ENCODE peak calls at places on chromosome 9, in four cellular contexts. E is IMR-90, G is H9, M is H1. B is an unnamed sample.
A peak's percentile ranks its signal among the peaks of the same experiment; 100 is the strongest.

GRCh38 chr9:112006361-112007020 is 109.9 kb downstream of the UGCG start:
- DNase-seq in E (no peak), G (no peak), M (no peak), B (no peak)

GRCh38 chr9:137194909-137195308 is 5.6 kb downstream of the TPRN start:
- DNase-seq in E (no peak), M (no peak), G (no peak), B (no peak)

GRCh38 chr9:18317896-18318295 is 156.1 kb upstream of the ADAMTSL1 start:
- DNase-seq in M (no peak), G (no peak), E (peak; percentile 8), B (no peak)

GRCh38 chr9:120531683-120532300 is 48.2 kb downstream of the CDK5RAP2 start:
- DNase-seq in M (no peak), E (peak; percentile 32), G (peak; percentile 41), B (no peak)

GRCh38 chr9:76257224-76257794 is 136.9 kb downstream of the RFK start:
- DNase-seq in E (no peak), M (no peak), G (no peak), B (no peak)

GRCh38 chr9:88660611-88661010 is 125.6 kb downstream of the NXNL2 start:
- DNase-seq in G (peak; percentile 64), E (peak; percentile 43), M (peak; percentile 10), B (no peak)

GRCh38 chr9:124342946-124343485 is 72.2 kb downstream of the PSMB7 start:
- DNase-seq in E (peak; percentile 94), G (peak; percentile 55), M (no peak), B (peak; percentile 40)

GRCh38 chr9:800561-800960 is 40.9 kb upstream of the DMRT1 start:
- DNase-seq in M (no peak), G (no peak), E (no peak), B (no peak)

GRCh38 chr9:95073042-95073607 is 244.4 kb downstream of the FANCC start:
- DNase-seq in G (peak; percentile 73), E (no peak), M (no peak), B (no peak)

GRCh38 chr9:133714606-133715294 is 23.4 kb downstream of the SARDH start:
- DNase-seq in E (peak; percentile 84), M (no peak), G (peak; percentile 34), B (no peak)

GRCh38 chr9:134525841-134526797 is 115.5 kb upstream of the COL5A1 start:
- DNase-seq in G (no peak), E (no peak), M (no peak), B (no peak)

GRCh38 chr9:129319076-129319937 is 141.2 kb upstream of the IER5L start:
- DNase-seq in G (peak; percentile 20), M (no peak), E (no peak), B (no peak)

GRCh38 chr9:135501261-135502167 is 1.0 kb downstream of the MRPS2 start:
- DNase-seq in E (no peak), M (no peak), G (peak; percentile 55), B (no peak)

GRCh38 chr9:126114409-126114760 is 212.2 kb upstream of the MVB12B start:
- DNase-seq in M (no peak), E (no peak), G (peak; percentile 8), B (no peak)

GRCh38 chr9:124852121-124852828 is 985 bp upstream of the WDR38 start:
- DNase-seq in M (no peak), E (no peak), G (no peak), B (no peak)

GRCh38 chr9:113536483-113537226 is 73.1 kb downstream of the RGS3 start:
- DNase-seq in M (no peak), E (no peak), G (peak; percentile 47), B (peak; percentile 20)

GRCh38 chr9:110767559-110768063 is 99.0 kb downstream of the MUSK start:
- DNase-seq in M (no peak), G (no peak), E (peak; percentile 51), B (no peak)

GRCh38 chr9:73089304-73089985 is 62.2 kb upstream of the ANXA1 start:
- DNase-seq in M (no peak), E (no peak), G (no peak), B (no peak)

DNA sequence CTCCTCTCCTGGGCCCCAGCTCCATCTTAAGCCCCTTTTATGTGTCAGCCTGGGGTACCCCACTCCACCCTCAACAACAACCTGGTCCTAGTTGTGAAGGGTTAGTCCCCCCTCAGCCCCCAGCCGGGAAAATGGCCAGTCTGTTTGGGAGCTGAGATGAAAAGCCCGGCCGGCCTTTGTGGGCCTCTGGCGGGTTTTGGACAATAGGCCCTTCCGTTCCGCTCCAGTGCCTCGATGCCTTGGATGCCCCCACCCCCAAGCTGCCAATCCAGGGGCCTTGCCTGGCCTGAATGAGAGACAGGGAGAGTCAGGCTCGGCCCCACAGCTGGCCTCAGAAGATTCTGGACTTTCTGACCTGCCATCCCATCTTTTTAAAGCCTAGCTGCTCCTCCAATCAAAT is 9.2 kb downstream of the CNTFR start:
- DNase-seq in E (no peak), G (no peak), M (no peak), B (peak; percentile 86)
- H3K4ac ChIP-seq in E (no peak overlapping the region), G (no peak overlapping the region), M (no peak overlapping the region), B (no peak overlapping the region)

DNA sequence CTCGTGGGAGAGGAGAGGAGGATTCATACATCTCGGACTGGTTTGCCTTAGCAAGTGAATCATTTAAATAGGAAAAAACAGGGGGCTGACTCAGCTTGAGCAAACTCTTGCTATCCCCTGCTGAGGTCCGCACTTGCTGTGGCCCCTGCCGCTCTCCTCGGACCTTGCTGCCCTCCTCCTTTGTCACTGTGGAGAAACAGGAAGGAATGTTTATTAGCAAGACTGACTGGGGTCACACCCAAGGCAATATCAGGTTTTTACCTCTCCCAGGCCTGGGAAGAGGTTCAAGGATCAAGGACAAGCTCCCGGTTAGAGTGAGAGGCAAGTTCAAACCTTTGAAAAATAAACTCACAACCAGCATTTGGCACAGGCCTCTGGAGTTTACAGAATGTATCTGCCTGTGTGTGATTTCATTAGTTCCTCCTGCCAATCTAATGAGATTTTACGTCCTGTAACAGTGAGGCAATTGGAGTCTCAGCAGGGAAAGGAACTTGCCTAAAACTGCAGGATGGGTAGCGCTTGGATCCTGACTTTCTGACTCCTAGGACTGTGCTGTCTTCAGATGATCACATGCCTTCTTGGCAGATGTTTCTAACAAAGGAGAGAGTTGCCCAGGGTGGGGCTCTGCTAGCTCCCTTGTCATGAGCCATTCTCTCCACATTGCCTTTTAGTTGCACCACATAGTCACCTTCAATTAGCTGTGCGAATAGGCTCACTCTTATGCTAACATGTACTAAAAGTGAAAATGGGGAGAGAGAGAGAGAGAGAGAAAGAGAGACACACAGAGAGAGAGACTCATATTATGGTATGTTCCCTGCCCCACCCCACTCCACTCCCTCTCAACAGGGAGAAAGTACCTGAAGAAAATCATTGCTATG is 108.6 kb upstream of the CDKN2B start:
- DNase-seq in M (no peak), G (peak; percentile 55), E (peak; percentile 83), B (no peak)
- H3K4me2 ChIP-seq in M (peak overlapping the region; percentile 55), G (peak overlapping the region; percentile 0), E (peak overlapping the region; percentile 56), B (no peak overlapping the region)

DNA sequence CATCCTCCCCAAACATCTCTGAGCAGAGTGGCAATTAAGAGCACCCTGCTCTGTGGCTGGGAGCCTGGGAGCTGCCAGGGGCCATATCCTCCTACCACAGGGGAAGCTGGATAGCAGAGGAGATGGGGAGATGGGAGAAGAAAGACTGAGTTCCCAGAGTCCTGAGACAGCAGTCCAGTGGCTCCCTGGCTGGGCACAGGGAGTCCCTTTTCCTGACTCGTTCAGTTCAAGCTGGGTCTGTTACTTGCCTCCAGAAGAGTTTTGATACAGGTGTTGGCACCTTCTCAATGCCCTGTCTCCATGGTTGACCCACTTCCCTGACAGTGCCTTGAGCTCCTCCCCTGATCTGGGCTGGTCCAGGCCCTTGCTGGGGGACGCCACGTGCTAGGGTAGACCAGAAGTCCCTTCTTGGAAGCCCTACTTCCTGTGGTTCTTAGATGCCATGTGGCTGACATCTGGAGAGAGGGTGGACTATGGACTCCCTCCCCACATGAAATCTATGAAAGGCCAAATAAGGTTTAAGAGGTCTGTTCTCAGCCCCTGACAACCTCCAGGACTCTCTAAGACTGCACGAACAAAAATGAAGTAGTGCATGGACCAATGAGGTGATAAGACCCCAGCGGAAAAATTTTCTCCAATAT is 166.2 kb downstream of the AUH start:
- DNase-seq in E (no peak), G (no peak), M (no peak), B (no peak)
- H3K4ac ChIP-seq in E (peak overlapping the region; percentile 97), G (no peak overlapping the region), M (no peak overlapping the region), B (no peak overlapping the region)

GRCh38 chr9:131845286-131846011 is 105.6 kb upstream of the RAPGEF1 start:
- DNase-seq in G (no peak), M (no peak), E (no peak), B (no peak)

GRCh38 chr9:131847665-131848354 is 107.9 kb upstream of the RAPGEF1 start:
- DNase-seq in M (no peak), E (no peak), G (no peak), B (no peak)

GRCh38 chr9:131851414-131851813 is 111.5 kb upstream of the RAPGEF1 start:
- DNase-seq in G (no peak), M (no peak), E (no peak), B (no peak)

GRCh38 chr9:131849391-131849790 is 109.5 kb upstream of the RAPGEF1 start:
- DNase-seq in M (no peak), G (no peak), E (no peak), B (no peak)

DNA sequence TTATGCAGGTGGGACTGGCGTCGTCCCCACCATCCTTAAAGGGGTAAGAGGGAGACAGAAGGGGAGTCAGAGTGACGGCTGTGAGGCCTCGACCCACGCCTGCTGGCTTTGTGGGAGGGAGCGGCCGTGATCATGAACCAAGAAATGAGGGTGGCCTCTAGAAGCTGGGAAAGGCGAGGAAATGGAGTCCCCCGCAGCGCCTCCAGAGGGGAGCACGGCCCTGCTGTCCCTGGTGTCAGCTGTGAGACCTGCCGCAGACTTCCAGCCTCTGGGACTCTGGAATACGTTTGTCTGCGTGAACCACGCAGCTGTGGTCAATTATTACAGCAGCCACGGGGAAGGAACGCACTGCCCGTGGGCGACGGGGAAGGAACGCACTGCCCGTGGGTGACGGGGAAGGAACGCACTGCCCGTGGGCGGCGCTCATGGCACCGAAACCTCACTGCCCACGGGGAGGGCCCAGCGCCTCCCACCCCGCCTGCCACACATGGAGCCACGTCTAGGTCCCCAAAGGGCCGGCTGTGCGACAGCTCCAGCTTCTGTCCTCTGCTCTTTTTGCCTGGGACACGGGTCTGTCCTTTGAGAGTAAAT is 108.8 kb upstream of the RAPGEF1 start:
- DNase-seq in M (no peak), G (no peak), E (no peak), B (no peak)
- H3K4me2 ChIP-seq in M (no peak overlapping the region), G (no peak overlapping the region), E (no peak overlapping the region), B (no peak overlapping the region)

DNA sequence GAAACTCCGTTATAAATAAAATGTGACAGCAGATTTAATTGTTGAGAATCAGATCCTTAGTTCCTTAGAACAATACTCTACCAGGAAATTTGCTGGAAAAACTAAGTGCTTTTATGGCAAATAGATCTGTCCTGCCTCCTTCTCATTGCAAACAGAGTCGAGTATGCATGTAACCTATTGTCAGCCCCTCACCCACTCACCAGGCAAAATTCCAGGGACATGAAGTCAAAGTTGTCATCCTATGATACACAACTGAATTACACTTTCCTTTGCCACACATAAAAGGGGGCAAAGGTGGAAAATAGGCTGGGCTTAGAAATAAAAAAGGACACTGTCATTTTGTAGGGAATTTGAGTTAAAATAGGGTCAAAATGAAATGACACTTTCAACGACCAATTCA is 453.0 kb downstream of the NFIB start:
- DNase-seq in M (no peak), G (no peak), E (no peak), B (no peak)
- H3K4ac ChIP-seq in M (no peak overlapping the region), G (no peak overlapping the region), E (no peak overlapping the region), B (no peak overlapping the region)

B was measured in neuronal stem cell.